ENCODE peak calls at places on chromosome 3, in ten cellular contexts. E is GM23338, R is neural crest cell, Z is progenitor cell of endocrine pancreas, W is RWPE1, U is mesothelial cell of epicardium, N is fibroblast of mammary gland, H is mammary epithelial cell, T is fibroblast of the aortic adventitia, C is endodermal cell. P is an unnamed sample.

GRCh38 chr3:141828487-141829284 is 47.8 kb upstream of the ATP1B3 start:
- DNase-seq in E (no peak), R (no peak), Z (no peak), W (peak; percentile 88), U (no peak), N (peak; percentile 28), H (peak; percentile 79), T (peak; percentile 64), C (no peak), P (no peak)

GRCh38 chr3:112550859-112551258 is 10.9 kb downstream of the ATG3 start:
- DNase-seq in E (peak; percentile 60), R (no peak), Z (no peak), W (no peak), U (no peak), N (no peak), H (no peak), T (no peak), C (no peak), P (no peak)

GRCh38 chr3:71693641-71694040 is 31.6 kb downstream of the EIF4E3 start:
- DNase-seq in E (no peak), R (no peak), Z (no peak), W (no peak), U (no peak), N (no peak), H (no peak), T (no peak), C (no peak), P (no peak)

GRCh38 chr3:30465454-30465853 is 140.9 kb upstream of the TGFBR2 start:
- DNase-seq in E (no peak), R (no peak), Z (no peak), W (no peak), U (no peak), N (no peak), H (no peak), T (no peak), C (no peak), P (no peak)

GRCh38 chr3:192064959-192065358 is 604.0 kb downstream of the PYDC2 start:
- DNase-seq in E (no peak), R (no peak), Z (no peak), W (no peak), U (no peak), N (no peak), H (no peak), T (no peak), C (no peak), P (no peak)

GRCh38 chr3:114660124-114660523 is 366.3 kb downstream of the TIGIT start:
- DNase-seq in E (no peak), R (no peak), Z (no peak), W (no peak), U (no peak), N (peak; percentile 66), H (no peak), T (peak; percentile 80), C (no peak), P (no peak)

GRCh38 chr3:39137991-39138803 is 15.2 kb downstream of the CSRNP1 start:
- DNase-seq in E (no peak), R (no peak), Z (no peak), W (no peak), U (no peak), N (no peak), H (no peak), T (no peak), C (peak; percentile 48), P (no peak)

GRCh38 chr3:147945968-147946519 is 536.9 kb downstream of the ZIC1 start:
- DNase-seq in E (peak; percentile 65), R (no peak), Z (no peak), W (peak; percentile 48), U (no peak), N (peak; percentile 95), H (peak; percentile 48), T (peak; percentile 94), C (peak; percentile 76), P (no peak)

GRCh38 chr3:13378155-13378554 is 42.0 kb downstream of the NUP210 start:
- DNase-seq in E (no peak), R (no peak), Z (no peak), W (no peak), U (no peak), N (peak; percentile 37), H (no peak), T (no peak), C (no peak), P (no peak)

GRCh38 chr3:149353581-149354184 is 20.2 kb upstream of the TM4SF18 start:
- DNase-seq in E (no peak), R (no peak), Z (no peak), W (no peak), U (no peak), N (no peak), H (no peak), T (no peak), C (no peak), P (no peak)

GRCh38 chr3:149356630-149357029 is 20.8 kb downstream of the TM4SF1 start:
- DNase-seq in E (no peak), R (no peak), Z (no peak), W (no peak), U (no peak), N (peak; percentile 65), H (no peak), T (no peak), C (no peak), P (no peak)

GRCh38 chr3:149356044-149356592 is 21.3 kb downstream of the TM4SF1 start:
- DNase-seq in E (no peak), R (no peak), Z (no peak), W (no peak), U (no peak), N (no peak), H (no peak), T (no peak), C (no peak), P (no peak)

DNA sequence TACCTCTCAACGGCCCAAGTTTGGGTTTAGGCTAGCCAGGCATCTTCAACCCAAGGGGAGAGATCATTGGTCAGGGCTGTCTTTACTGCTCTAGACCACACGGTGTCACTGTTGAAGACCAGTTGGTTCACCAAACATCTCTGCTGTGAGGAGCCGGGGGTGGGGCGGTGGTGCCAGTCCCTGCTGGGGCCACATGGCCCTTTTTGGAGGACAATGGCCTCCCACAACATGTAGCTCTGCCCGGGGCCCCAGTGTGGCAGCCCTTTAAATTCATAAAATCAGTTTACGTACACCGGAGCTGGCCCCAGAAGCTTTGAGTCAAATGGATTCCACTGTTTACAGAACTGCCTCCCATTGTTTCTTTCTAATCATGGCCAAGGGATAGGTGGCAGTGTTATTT is 19.1 kb upstream of the TM4SF18 start:
- DNase-seq in E (peak; percentile 90), R (peak; percentile 24), Z (peak; percentile 13), W (peak; percentile 85), U (no peak), N (peak; percentile 74), H (peak; percentile 55), T (peak; percentile 64), C (peak; percentile 89), P (no peak)
- TF ChIP-seq CTCF in E (peak; percentile 96), R (peak; percentile 69), Z (peak; percentile 60), W (peak; percentile 76), U (peak; percentile 42), N (peak; percentile 80), H (peak; percentile 89), T (peak; percentile 75), C (peak; percentile 83), P (peak; percentile 63)

DNA sequence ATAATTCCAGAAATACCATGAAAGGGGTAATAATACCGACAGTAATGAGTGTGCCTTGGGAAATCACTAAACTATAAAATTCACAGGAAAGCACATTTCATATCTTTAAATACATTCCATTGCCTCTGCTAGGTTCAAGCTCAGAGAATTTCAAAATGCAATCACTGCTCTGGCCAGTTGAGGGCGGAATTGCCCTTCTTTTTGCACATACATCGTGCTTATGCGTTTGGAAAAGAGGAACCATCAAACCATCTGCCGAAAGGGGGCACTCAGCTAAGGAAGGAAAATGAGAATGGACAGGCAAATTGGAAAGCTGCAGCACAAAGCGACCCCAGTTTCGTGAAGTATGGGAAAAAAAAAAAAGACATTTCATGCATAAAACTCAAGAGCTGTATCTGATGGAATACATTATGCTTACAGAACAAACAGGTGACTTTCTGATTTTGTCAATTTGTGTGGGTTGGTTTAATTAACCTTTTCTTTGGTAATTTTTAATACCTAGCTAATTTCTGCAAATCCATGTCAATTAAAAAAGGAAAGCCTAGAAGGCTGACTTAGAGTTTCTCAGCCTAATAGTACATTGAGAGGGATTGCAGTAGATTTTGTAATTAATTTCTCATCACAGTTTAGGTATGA is 61.4 kb downstream of the TUSC7 start:
- DNase-seq in E (peak; percentile 94), R (peak; percentile 87), Z (peak; percentile 61), W (peak; percentile 50), U (peak; percentile 77), N (peak; percentile 78), H (peak; percentile 55), T (peak; percentile 78), C (peak; percentile 93), P (no peak)
- TF ChIP-seq CTCF in E (peak; percentile 100), R (peak; percentile 98), Z (peak; percentile 99), W (peak; percentile 87), U (peak; percentile 83), N (peak; percentile 99), H (peak; percentile 93), T (peak; percentile 92), C (peak; percentile 99), P (no peak)

GRCh38 chr3:117195034-117195433 is 485.5 kb downstream of the TUSC7 start:
- DNase-seq in E (no peak), R (no peak), Z (no peak), W (no peak), U (no peak), N (no peak), H (no peak), T (no peak), C (no peak), P (no peak)

GRCh38 chr3:117192888-117193287 is 483.3 kb downstream of the TUSC7 start:
- DNase-seq in E (no peak), R (no peak), Z (no peak), W (no peak), U (no peak), N (no peak), H (no peak), T (no peak), C (no peak), P (no peak)

GRCh38 chr3:117191245-117191644 is 481.7 kb downstream of the TUSC7 start:
- DNase-seq in E (no peak), R (no peak), Z (no peak), W (no peak), U (no peak), N (no peak), H (no peak), T (no peak), C (no peak), P (no peak)

DNA sequence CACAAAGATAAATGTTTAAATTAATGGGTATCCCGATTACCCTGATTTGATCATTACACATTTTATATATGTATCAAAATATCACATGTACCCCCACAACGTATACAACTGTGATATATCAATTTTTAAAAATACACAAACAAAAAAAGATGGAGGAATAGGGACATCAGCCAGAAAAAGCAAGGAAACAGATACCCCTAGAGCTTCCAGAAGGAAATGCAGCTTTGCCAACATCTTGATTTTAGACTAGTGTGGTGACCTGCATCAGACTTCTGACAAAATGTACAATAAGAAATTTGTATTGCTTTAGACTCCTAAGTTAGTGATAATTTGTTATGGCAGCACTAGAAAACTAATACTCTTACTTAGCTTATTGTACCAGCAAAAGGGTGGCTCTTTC is 483.8 kb downstream of the TUSC7 start:
- DNase-seq in E (peak; percentile 40), R (no peak), Z (no peak), W (no peak), U (no peak), N (peak; percentile 24), H (no peak), T (no peak), C (no peak), P (no peak)
- TF ChIP-seq CTCF in E (peak; percentile 55), R (peak; percentile 52), Z (peak; percentile 34), W (no peak), U (no peak), N (peak; percentile 59), H (no peak), T (peak; percentile 25), C (peak; percentile 76), P (no peak)

GRCh38 chr3:86388848-86389247 is 602.1 kb downstream of the VGLL3 start:
- DNase-seq in E (peak; percentile 37), R (peak; percentile 3), Z (no peak), W (no peak), U (no peak), N (no peak), H (no peak), T (no peak), C (peak; percentile 55), P (no peak)
- TF ChIP-seq CTCF in E (peak; percentile 28), R (peak; percentile 34), Z (peak; percentile 27), W (no peak), U (no peak), N (no peak), H (peak; percentile 5), T (no peak), C (peak; percentile 57), P (no peak)